ENCODE peak calls at places on chromosomes 4 and X, in eight cellular contexts. N is ovary, Q is hepatocyte, Z is right lobe of liver, X is gastrocnemius medialis, H is IMR-90, I is tibial nerve, P is Peyer's patch. U is an unnamed sample. For H3K9me3 and H3K27me3, the result is how much of the 10 kb centered on the place peaks cover.

GRCh38 chrX:44906542-44906941 is 33.6 kb downstream of the KDM6A start:
- DNase-seq in P (no peak), Q (no peak), N (no peak), X (no peak), H (no peak), Z (no peak), I (no peak), U (no peak)

GRCh38 chr4:102494603-102495002 is 6.6 kb upstream of the NFKB1 start:
- DNase-seq in I (no peak), N (no peak), Q (no peak), H (no peak), P (no peak), Z (no peak), X (no peak), U (no peak)

GRCh38 chrX:41802958-41803357 is 79.0 kb downstream of the GPR82 start:
- DNase-seq in Z (no peak), H (no peak), I (no peak), Q (no peak), N (no peak), P (no peak), X (no peak), U (no peak)

GRCh38 chr4:153750197-153750817 is 9.5 kb downstream of the RNF175 start:
- DNase-seq in Z (peak), Q (peak), H (peak), P (peak), I (peak), X (peak), N (peak), U (no peak)

GRCh38 chr4:146245246-146245645 is 30.9 kb downstream of the REELD1 start:
- DNase-seq in X (no peak), I (no peak), Q (peak), H (peak), P (peak), N (no peak), Z (no peak), U (no peak)

GRCh38 chrX:150239946-150240642 is 123.0 kb upstream of the MAMLD1 start:
- DNase-seq in P (no peak), H (no peak), X (no peak), I (no peak), Z (no peak), Q (no peak), N (no peak), U (no peak)

GRCh38 chr4:5758741-5759140 is 47.7 kb downstream of the EVC start:
- DNase-seq in P (no peak), H (peak), Z (no peak), Q (peak), N (no peak), I (no peak), X (no peak), U (no peak)

GRCh38 chr4:11518754-11519153 is 90.1 kb upstream of the HS3ST1 start:
- DNase-seq in Q (no peak), P (no peak), N (no peak), I (no peak), X (no peak), H (no peak), Z (no peak), U (no peak)

GRCh38 chrX:131677655-131678628 is 134.1 kb downstream of the OR13H1 start:
- DNase-seq in H (peak), Q (peak), P (peak), I (no peak), X (no peak), N (peak), Z (peak), U (no peak)

GRCh38 chr4:83109480-83110221 is 4.9 kb downstream of the PLAC8 start:
- DNase-seq in Q (peak), N (peak), I (no peak), X (no peak), P (peak), Z (peak), H (peak), U (peak)

GRCh38 chrX:119986203-119986602 is 42.7 kb upstream of the NKAP start:
- DNase-seq in Z (no peak), P (no peak), H (no peak), I (no peak), X (no peak), N (no peak), Q (no peak), U (no peak)

GRCh38 chr4:7904108-7904516 is 35.5 kb downstream of the AFAP1 start:
- DNase-seq in Q (no peak), H (peak), N (no peak), X (no peak), P (no peak), I (no peak), Z (no peak), U (no peak)

GRCh38 chr4:61200195-61200990 is at the start of gene ADGRL3:
- DNase-seq in N (peak), I (no peak), Z (no peak), X (no peak), P (peak), H (peak), Q (peak), U (peak)

GRCh38 chr4:53654300-53654758 is 63.0 kb upstream of the LNX1 start:
- DNase-seq in X (no peak), H (peak), N (no peak), Q (no peak), I (no peak), Z (no peak), P (no peak), U (no peak)

GRCh38 chrX:24100713-24101112 is 46.0 kb downstream of the EIF2S3 start:
- DNase-seq in Z (no peak), Q (no peak), I (no peak), N (no peak), H (peak), X (no peak), P (no peak), U (no peak)

GRCh38 chr4:107037188-107037587 is 1.1 kb upstream of the DKK2 start:
- DNase-seq in P (no peak), X (peak), N (peak), H (peak), Z (no peak), Q (peak), I (peak), U (no peak)

GRCh38 chr4:11446156-11446811 is 17.6 kb upstream of the HS3ST1 start:
- DNase-seq in I (no peak), P (no peak), Z (no peak), H (peak), N (no peak), Q (peak), X (no peak), U (no peak)

GRCh38 chr4:4995103-4995761 is 24.0 kb downstream of the CYTL1 start:
- DNase-seq in Q (peak), P (peak), H (peak), N (peak), Z (peak), X (peak), I (peak), U (peak)

GRCh38 chrX:123425904-123426303 is 241.8 kb downstream of the GRIA3 start:
- DNase-seq in H (no peak), Q (no peak), N (no peak), Z (no peak), P (no peak), X (no peak), I (peak), U (no peak)

GRCh38 chr4:102675142-102675541 is 85.6 kb downstream of the MANBA start:
- DNase-seq in P (no peak), I (no peak), X (no peak), H (peak), N (no peak), Q (peak), Z (no peak), U (no peak)

GRCh38 chrX:131264665-131265064 is 24.4 kb downstream of the IGSF1 start:
- DNase-seq in Z (no peak), N (no peak), Q (no peak), I (no peak), X (no peak), P (no peak), H (no peak), U (no peak)

GRCh38 chr4:130479674-130480073 is 1383.7 kb downstream of the C4orf33 start:
- DNase-seq in N (no peak), I (no peak), P (no peak), H (no peak), Z (no peak), Q (no peak), X (no peak), U (no peak)

GRCh38 chrX:153818571-153819397 is 11.6 kb downstream of the PDZD4 start:
- DNase-seq in N (no peak), X (no peak), I (no peak), H (no peak), P (peak), Z (no peak), Q (peak), U (peak)

GRCh38 chrX:19303216-19303880 is 40.4 kb upstream of the PDHA1 start:
- DNase-seq in Q (peak), X (no peak), P (peak), Z (no peak), H (peak), N (no peak), I (peak), U (no peak)

GRCh38 chr4:97910005-97910404 is 233.3 kb downstream of the STPG2 start:
- DNase-seq in N (no peak), X (no peak), Q (peak), H (no peak), P (no peak), Z (no peak), I (no peak), U (no peak)

GRCh38 chrX:106397788-106398538 is 213.8 kb upstream of the RADX start:
- DNase-seq in N (no peak), P (no peak), H (no peak), Z (no peak), X (no peak), Q (no peak), I (no peak), U (no peak)

GRCh38 chrX:153875391-153876111 is 10.4 kb downstream of the L1CAM start:
- DNase-seq in X (no peak), I (peak), Z (no peak), P (peak), N (peak), H (no peak), Q (peak), U (peak)

GRCh38 chr4:5032825-5033224 is 13.6 kb upstream of the CYTL1 start:
- DNase-seq in H (no peak), N (no peak), Q (no peak), Z (no peak), X (no peak), I (no peak), P (no peak), U (no peak)

GRCh38 chr4:42566835-42567234 is 90.1 kb downstream of the ATP8A1 start:
- DNase-seq in Q (no peak), Z (no peak), H (no peak), X (no peak), I (no peak), N (no peak), P (no peak), U (no peak)

GRCh38 chrX:40176979-40177430 is 79.2 kb upstream of the BCOR start:
- DNase-seq in I (no peak), N (no peak), Z (peak), H (no peak), X (no peak), Q (peak), P (peak), U (no peak)

GRCh38 chr4:121764702-121765367 is at the start of gene SMIM43:
- DNase-seq in Q (peak), P (no peak), I (no peak), N (peak), Z (no peak), H (no peak), X (no peak), U (no peak)

GRCh38 chrX:9566150-9566621 is 101.3 kb downstream of the TBL1X start:
- DNase-seq in Z (peak), N (peak), I (peak), Q (peak), X (peak), P (peak), H (peak), U (peak)

GRCh38 chrX:64843224-64843623 is 133.0 kb downstream of the ZC4H2 start:
- DNase-seq in H (no peak), X (no peak), N (no peak), P (no peak), Z (no peak), I (no peak), Q (no peak), U (no peak)

GRCh38 chrX:64842492-64842891 is 133.8 kb downstream of the ZC4H2 start:
- DNase-seq in I (no peak), Z (no peak), N (no peak), Q (no peak), X (no peak), H (no peak), P (peak), U (no peak)
- H3K9me3 ChIP-seq in I (under half), Z (under half), N (under half), Q (under half), X (under half), H (under half), P (under half), U (under half)

GRCh38 chrX:101619336-101619735 is 1.5 kb upstream of the ARMCX6 start:
- DNase-seq in P (no peak), N (no peak), Z (no peak), H (peak), X (no peak), Q (peak), I (no peak), U (no peak)

DNA sequence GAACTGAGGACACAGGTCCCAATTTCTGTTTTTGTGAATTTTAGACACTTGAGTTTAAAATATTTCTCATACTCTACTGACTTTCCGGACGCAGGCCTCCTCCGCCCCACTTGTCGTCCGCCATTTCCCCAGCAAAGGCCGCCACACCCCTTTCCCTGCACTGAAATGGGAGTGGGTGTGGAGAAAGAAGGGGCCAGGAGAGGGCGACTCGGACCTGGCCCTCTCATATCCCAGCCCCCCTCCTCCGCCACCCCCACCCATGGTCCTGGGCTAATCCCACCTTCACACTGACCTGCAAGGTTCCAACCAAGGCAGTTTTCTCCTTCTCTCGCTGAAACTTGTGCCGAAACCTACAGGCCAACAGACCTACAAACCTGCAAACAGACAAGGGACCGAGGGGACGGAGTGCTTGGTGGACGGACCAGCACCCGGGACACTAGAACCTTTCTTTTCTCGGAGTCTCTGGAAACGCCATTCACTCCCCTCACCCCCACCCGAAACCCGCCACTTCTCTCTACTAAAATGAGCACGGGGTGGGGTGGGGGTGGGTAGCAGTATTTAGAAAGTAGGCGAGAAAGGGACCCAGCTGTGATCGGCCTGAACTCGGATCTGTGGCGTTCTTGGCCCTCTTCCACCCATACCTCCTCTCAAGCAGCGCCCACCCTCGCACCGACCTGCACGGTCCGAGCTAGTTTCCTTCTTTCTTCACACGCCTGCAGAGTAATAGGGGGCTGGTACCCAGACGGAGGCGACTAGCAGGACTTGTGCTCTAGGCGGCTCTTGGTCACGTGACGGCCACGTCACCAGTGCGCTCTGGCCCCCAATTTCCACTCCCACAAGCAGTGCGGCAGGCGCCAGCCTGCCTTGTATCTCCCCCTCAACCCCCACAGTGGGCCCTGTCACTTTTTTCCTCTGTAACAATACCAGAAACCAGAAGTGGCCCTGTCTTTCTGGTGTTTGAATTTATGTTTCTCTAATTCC is at the start of gene ARMCX6:
- DNase-seq in N (peak), P (peak), I (peak), Q (peak), X (peak), Z (peak), H (peak), U (peak)
- TF ChIP-seq CTCF in N (no peak), P (no peak), I (peak), Q (peak), X (no peak), Z (peak), H (peak), U (peak)

DNA sequence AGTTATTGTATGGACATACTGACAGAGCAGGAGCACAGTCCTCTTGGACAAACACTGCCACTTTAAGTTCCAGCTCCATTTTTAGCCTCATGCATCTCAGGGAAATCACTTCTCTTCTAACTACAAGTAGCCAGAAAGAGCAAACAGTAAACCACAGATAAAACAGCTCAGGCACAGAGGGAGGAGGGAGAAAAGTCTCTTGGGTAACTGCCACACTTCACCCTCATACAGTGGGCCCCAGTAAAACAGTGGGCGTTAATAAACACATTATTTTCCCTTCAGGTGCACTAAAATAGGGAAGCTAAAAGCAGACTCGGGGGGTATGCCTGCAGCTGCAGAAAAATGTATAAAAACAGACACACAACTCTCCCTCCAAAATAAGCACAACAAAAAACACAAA is 21.6 kb downstream of the CD38 start:
- DNase-seq in H (no peak), X (no peak), Z (no peak), Q (no peak), I (no peak), P (no peak), N (no peak), U (no peak)
- H3K27me3 ChIP-seq in H (under half), X (under half), Z (under half), Q (under half), I (under half), P (under half), N (under half), U (under half)

GRCh38 chr4:28677808-28678207 is 1817.2 kb downstream of the STIM2 start:
- DNase-seq in I (no peak), N (no peak), Q (no peak), H (no peak), X (no peak), Z (no peak), P (no peak), U (no peak)
- H3K9me3 ChIP-seq in I (under half), N (under half), Q (under half), H (under half), X (under half), Z (under half), P (under half), U (under half)

GRCh38 chr4:3369781-3370660 is 71.7 kb upstream of the HGFAC start:
- DNase-seq in N (no peak), I (no peak), H (peak), Z (peak), P (no peak), Q (peak), X (peak), U (peak)
- TF ChIP-seq CTCF in N (no peak), I (no peak), H (no peak), Z (no peak), P (no peak), Q (no peak), X (no peak), U (peak)

GRCh38 chrX:37922926-37923325 is 75.6 kb upstream of the DYNLT3 start:
- DNase-seq in Q (no peak), N (no peak), P (peak), H (no peak), X (no peak), Z (peak), I (no peak), U (no peak)

GRCh38 chrX:37921758-37922157 is 74.4 kb upstream of the DYNLT3 start:
- DNase-seq in N (no peak), P (no peak), Q (no peak), H (peak), I (no peak), X (no peak), Z (no peak), U (no peak)

GRCh38 chrX:37926700-37927099 is 79.3 kb upstream of the DYNLT3 start:
- DNase-seq in Q (peak), P (no peak), I (peak), H (peak), Z (no peak), X (no peak), N (no peak), U (no peak)
- H3K27me3 ChIP-seq in Q (under half), P (under half), I (under half), H (under half), Z (under half), X (under half), N (under half), U (under half)

GRCh38 chrX:13747836-13748235 is 13.3 kb downstream of the OFD1 start:
- DNase-seq in N (no peak), I (peak), X (no peak), Z (no peak), Q (peak), H (peak), P (peak), U (peak)
- H3K9me3 ChIP-seq in N (under half), I (under half), X (under half), Z (under half), Q (under half), H (under half), P (under half), U (under half)

GRCh38 chr4:140426610-140427103 is 791 bp downstream of the CLGN start:
- DNase-seq in Z (no peak), I (no peak), X (no peak), P (no peak), H (no peak), Q (peak), N (no peak), U (peak)

GRCh38 chr4:140427919-140428471 is 547 bp upstream of the CLGN start:
- DNase-seq in I (no peak), X (no peak), Q (peak), N (no peak), P (no peak), Z (no peak), H (peak), U (no peak)

GRCh38 chr4:140423106-140423505 is 4.3 kb downstream of the CLGN start:
- DNase-seq in H (peak), N (no peak), Q (no peak), Z (no peak), I (no peak), P (no peak), X (no peak), U (no peak)

DNA sequence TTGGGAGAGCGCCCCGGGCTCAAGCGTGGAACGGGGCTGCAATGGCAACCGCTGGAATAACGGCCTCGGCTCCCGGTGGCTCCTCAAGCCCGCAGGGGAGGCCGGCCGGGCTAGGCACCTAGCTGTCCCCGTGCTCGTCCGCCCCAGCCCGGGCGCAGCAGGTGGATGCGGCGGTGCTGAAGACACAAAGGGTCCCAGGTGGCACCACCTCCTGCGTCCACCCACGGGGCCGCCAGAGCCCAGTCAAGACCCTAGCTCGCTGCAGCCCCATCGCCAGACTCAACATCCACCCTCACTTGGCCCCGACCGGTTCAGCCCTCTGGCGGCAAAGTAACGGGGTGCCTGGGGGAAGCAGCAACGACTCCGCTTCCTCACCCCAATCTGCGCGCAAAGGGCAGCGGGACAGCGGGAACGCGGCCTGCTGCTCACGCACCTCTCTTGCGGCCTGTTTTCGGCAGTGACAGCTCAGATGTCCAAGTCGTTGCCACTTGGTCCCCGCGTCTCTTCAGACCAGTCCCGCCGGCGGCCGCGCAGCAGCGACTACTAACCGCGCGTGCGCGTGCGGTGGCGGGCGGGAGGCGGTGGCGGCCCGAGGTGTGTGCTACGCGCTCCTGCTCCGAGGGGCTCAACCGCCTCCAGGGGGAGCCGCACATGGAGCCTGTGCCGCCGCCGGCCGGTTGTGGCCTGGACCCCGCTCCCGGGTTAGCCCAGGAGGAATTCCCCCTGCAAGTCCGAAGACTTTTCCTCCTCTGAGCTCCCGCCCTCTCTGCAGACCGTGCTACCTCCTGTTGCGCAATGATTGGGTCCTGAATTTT is at the start of gene CLGN:
- DNase-seq in Q (peak), H (peak), Z (peak), P (peak), I (peak), X (peak), N (peak), U (peak)
- TF ChIP-seq CTCF in Q (peak), H (peak), Z (peak), P (no peak), I (peak), X (no peak), N (peak), U (peak)